ENCODE peak calls at places on chromosomes 2 and 18, in nine cellular contexts. N, Y, P, G, W, F, D, Q and K are unnamed samples.

GRCh38 chr2:234587341-234588053 is 90.6 kb upstream of the ARL4C start:
- DNase-seq in N (no peak), Y (no peak), P (no peak), G (no peak), W (no peak), F (no peak), D (no peak), Q (no peak), K (no peak)

GRCh38 chr2:40199758-40200157 is 252.1 kb downstream of the SLC8A1 start:
- DNase-seq in N (no peak), Y (no peak), P (no peak), G (no peak), W (no peak), F (no peak), D (no peak), Q (no peak), K (no peak)

GRCh38 chr18:48740846-48741485 is 202.1 kb downstream of the CTIF start:
- DNase-seq in N (no peak), Y (no peak), P (no peak), G (no peak), W (no peak), F (no peak), D (no peak), Q (no peak), K (no peak)

GRCh38 chr2:111534816-111535803 is 348.9 kb downstream of the ANAPC1 start:
- DNase-seq in N (peak; percentile 71), Y (no peak), P (peak; percentile 48), G (peak; percentile 23), W (no peak), F (no peak), D (peak; percentile 35), Q (no peak), K (no peak)

GRCh38 chr2:75022516-75022915 is 64.1 kb downstream of the POLE4 start:
- DNase-seq in N (no peak), Y (no peak), P (no peak), G (no peak), W (no peak), F (no peak), D (no peak), Q (no peak), K (no peak)

GRCh38 chr2:216560695-216561370 is 62.2 kb downstream of the RPL37A start:
- DNase-seq in N (no peak), Y (no peak), P (no peak), G (no peak), W (no peak), F (no peak), D (no peak), Q (no peak), K (no peak)

GRCh38 chr2:133747965-133748700 is 179.9 kb upstream of the NCKAP5 start:
- DNase-seq in N (no peak), Y (no peak), P (no peak), G (no peak), W (no peak), F (no peak), D (no peak), Q (no peak), K (no peak)

GRCh38 chr18:45588284-45588683 is 27.0 kb upstream of the SLC14A2 start:
- DNase-seq in N (no peak), Y (no peak), P (no peak), G (no peak), W (no peak), F (no peak), D (no peak), Q (no peak), K (no peak)

GRCh38 chr2:231343988-231344387 is 51.5 kb upstream of the B3GNT7 start:
- DNase-seq in N (no peak), Y (no peak), P (no peak), G (no peak), W (no peak), F (no peak), D (no peak), Q (no peak), K (no peak)

GRCh38 chr2:185179783-185180182 is 558.8 kb upstream of the FSIP2 start:
- DNase-seq in N (no peak), Y (peak; percentile 78), P (no peak), G (no peak), W (no peak), F (no peak), D (no peak), Q (no peak), K (no peak)